ENCODE peak calls at places on chromosomes 7 and 10, in four cellular contexts. One of them, this sample, is unnamed.
A peak's percentile ranks its signal among the peaks of the same experiment; 100 is the strongest.

GRCh38 chr7:151812967-151813366 is 63.9 kb downstream of the PRKAG2 start:
- DNase-seq in CD8-positive, alpha-beta T cell: no peak
- DNase-seq in CD4-positive, alpha-beta memory T cell: no peak
- DNase-seq in A549: no peak
- DNase-seq in this sample: no peak

GRCh38 chr10:29389493-29389892 is 100.6 kb downstream of the LYZL1 start:
- DNase-seq in CD8-positive, alpha-beta T cell: no peak
- DNase-seq in CD4-positive, alpha-beta memory T cell: no peak
- DNase-seq in A549: no peak
- DNase-seq in this sample: no peak

GRCh38 chr10:6230335-6230734 is 27.6 kb downstream of the PFKFB3 start:
- DNase-seq in CD8-positive, alpha-beta T cell: no peak
- DNase-seq in CD4-positive, alpha-beta memory T cell: no peak
- DNase-seq in A549: no peak
- DNase-seq in this sample: no peak

GRCh38 chr7:88455696-88456095 is 149.0 kb upstream of the STEAP4 start:
- DNase-seq in CD8-positive, alpha-beta T cell: no peak
- DNase-seq in CD4-positive, alpha-beta memory T cell: no peak
- DNase-seq in A549: no peak
- DNase-seq in this sample: no peak

GRCh38 chr10:90583416-90583815 is 274.4 kb downstream of the HTR7 start:
- DNase-seq in CD8-positive, alpha-beta T cell: no peak
- DNase-seq in CD4-positive, alpha-beta memory T cell: no peak
- DNase-seq in A549: no peak
- DNase-seq in this sample: no peak

GRCh38 chr7:867001-867405 is 9.4 kb upstream of the GET4 start:
- DNase-seq in CD8-positive, alpha-beta T cell: no peak
- DNase-seq in CD4-positive, alpha-beta memory T cell: no peak
- DNase-seq in A549: no peak
- DNase-seq in this sample: no peak

GRCh38 chr10:131921191-131921590 is 20.4 kb downstream of the PPP2R2D start:
- DNase-seq in CD8-positive, alpha-beta T cell: no peak
- DNase-seq in CD4-positive, alpha-beta memory T cell: no peak
- DNase-seq in A549: no peak
- DNase-seq in this sample: no peak

GRCh38 chr10:53325073-53325472 is 552.5 kb upstream of the MBL2 start:
- DNase-seq in CD8-positive, alpha-beta T cell: no peak
- DNase-seq in CD4-positive, alpha-beta memory T cell: no peak
- DNase-seq in A549: no peak
- DNase-seq in this sample: no peak

GRCh38 chr7:81527651-81528050 is 242.2 kb downstream of the HGF start:
- DNase-seq in CD8-positive, alpha-beta T cell: no peak
- DNase-seq in CD4-positive, alpha-beta memory T cell: no peak
- DNase-seq in A549: peak; percentile 26
- DNase-seq in this sample: no peak

GRCh38 chr10:4431114-4431862 is 394.7 kb upstream of the AKR1E2 start:
- DNase-seq in CD8-positive, alpha-beta T cell: no peak
- DNase-seq in CD4-positive, alpha-beta memory T cell: no peak
- DNase-seq in A549: peak; percentile 37
- DNase-seq in this sample: no peak

GRCh38 chr10:89942217-89942616 is 240.8 kb downstream of the KIF20B start:
- DNase-seq in CD8-positive, alpha-beta T cell: no peak
- DNase-seq in CD4-positive, alpha-beta memory T cell: no peak
- DNase-seq in A549: no peak
- DNase-seq in this sample: no peak

GRCh38 chr7:47814905-47815613 is 133.2 kb downstream of the PKD1L1 start:
- DNase-seq in CD8-positive, alpha-beta T cell: no peak
- DNase-seq in CD4-positive, alpha-beta memory T cell: no peak
- DNase-seq in A549: no peak
- DNase-seq in this sample: no peak

GRCh38 chr7:143239822-143240221 is 18.0 kb downstream of the TAS2R40 start:
- DNase-seq in CD8-positive, alpha-beta T cell: no peak
- DNase-seq in CD4-positive, alpha-beta memory T cell: no peak
- DNase-seq in A549: no peak
- DNase-seq in this sample: no peak

GRCh38 chr10:11525503-11525902 is 85.9 kb downstream of the USP6NL start:
- DNase-seq in CD8-positive, alpha-beta T cell: no peak
- DNase-seq in CD4-positive, alpha-beta memory T cell: no peak
- DNase-seq in A549: no peak
- DNase-seq in this sample: no peak

GRCh38 chr7:139488810-139489209 is 5.3 kb upstream of the KLRG2 start:
- DNase-seq in CD8-positive, alpha-beta T cell: no peak
- DNase-seq in CD4-positive, alpha-beta memory T cell: no peak
- DNase-seq in A549: no peak
- DNase-seq in this sample: no peak

GRCh38 chr7:81285142-81285871 is 366.5 kb upstream of the SEMA3C start:
- DNase-seq in CD8-positive, alpha-beta T cell: no peak
- DNase-seq in CD4-positive, alpha-beta memory T cell: no peak
- DNase-seq in A549: no peak
- DNase-seq in this sample: no peak

GRCh38 chr10:9016930-9017329 is 962.4 kb downstream of the GATA3 start:
- DNase-seq in CD8-positive, alpha-beta T cell: no peak
- DNase-seq in CD4-positive, alpha-beta memory T cell: no peak
- DNase-seq in A549: no peak
- DNase-seq in this sample: no peak

GRCh38 chr7:106772655-106773108 is 92.4 kb upstream of the PIK3CG start:
- DNase-seq in CD8-positive, alpha-beta T cell: no peak
- DNase-seq in CD4-positive, alpha-beta memory T cell: no peak
- DNase-seq in A549: peak; percentile 42
- DNase-seq in this sample: no peak

GRCh38 chr10:62813981-62814380 is 2.2 kb downstream of the EGR2 start:
- DNase-seq in CD8-positive, alpha-beta T cell: no peak
- DNase-seq in CD4-positive, alpha-beta memory T cell: no peak
- DNase-seq in A549: no peak
- DNase-seq in this sample: no peak

GRCh38 chr7:41027428-41028115 is 675.3 kb downstream of the INHBA start:
- DNase-seq in CD8-positive, alpha-beta T cell: no peak
- DNase-seq in CD4-positive, alpha-beta memory T cell: no peak
- DNase-seq in A549: peak; percentile 9
- DNase-seq in this sample: no peak

GRCh38 chr7:94258856-94259255 is 135.8 kb upstream of the COL1A2 start:
- DNase-seq in CD8-positive, alpha-beta T cell: no peak
- DNase-seq in CD4-positive, alpha-beta memory T cell: no peak
- DNase-seq in A549: no peak
- DNase-seq in this sample: no peak

GRCh38 chr10:21919117-21919516 is 84.4 kb downstream of the DNAJC1 start:
- DNase-seq in CD8-positive, alpha-beta T cell: no peak
- DNase-seq in CD4-positive, alpha-beta memory T cell: no peak
- DNase-seq in A549: no peak
- DNase-seq in this sample: no peak

GRCh38 chr7:73831656-73832579 is 1.1 kb downstream of the CLDN4 start:
- DNase-seq in CD8-positive, alpha-beta T cell: no peak
- DNase-seq in CD4-positive, alpha-beta memory T cell: no peak
- DNase-seq in A549: no peak
- DNase-seq in this sample: no peak
- H3K4me3 ChIP-seq in CD8-positive, alpha-beta T cell: no peak overlapping the region
- H3K4me3 ChIP-seq in CD4-positive, alpha-beta memory T cell: no peak overlapping the region
- H3K4me3 ChIP-seq in A549: no peak overlapping the region
- H3K4me3 ChIP-seq in this sample: no peak overlapping the region

GRCh38 chr10:74690393-74690792 is 136.0 kb upstream of the KAT6B start:
- DNase-seq in CD8-positive, alpha-beta T cell: no peak
- DNase-seq in CD4-positive, alpha-beta memory T cell: no peak
- DNase-seq in A549: no peak
- DNase-seq in this sample: no peak
- H3K4me3 ChIP-seq in CD8-positive, alpha-beta T cell: no peak overlapping the region
- H3K4me3 ChIP-seq in CD4-positive, alpha-beta memory T cell: no peak overlapping the region
- H3K4me3 ChIP-seq in A549: no peak overlapping the region
- H3K4me3 ChIP-seq in this sample: no peak overlapping the region

GRCh38 chr7:112347088-112347487 is 103.2 kb upstream of the IFRD1 start:
- DNase-seq in CD8-positive, alpha-beta T cell: no peak
- DNase-seq in CD4-positive, alpha-beta memory T cell: no peak
- DNase-seq in A549: no peak
- DNase-seq in this sample: no peak
- H3K4me3 ChIP-seq in CD8-positive, alpha-beta T cell: no peak overlapping the region
- H3K4me3 ChIP-seq in CD4-positive, alpha-beta memory T cell: no peak overlapping the region
- H3K4me3 ChIP-seq in A549: no peak overlapping the region
- H3K4me3 ChIP-seq in this sample: no peak overlapping the region

DNA sequence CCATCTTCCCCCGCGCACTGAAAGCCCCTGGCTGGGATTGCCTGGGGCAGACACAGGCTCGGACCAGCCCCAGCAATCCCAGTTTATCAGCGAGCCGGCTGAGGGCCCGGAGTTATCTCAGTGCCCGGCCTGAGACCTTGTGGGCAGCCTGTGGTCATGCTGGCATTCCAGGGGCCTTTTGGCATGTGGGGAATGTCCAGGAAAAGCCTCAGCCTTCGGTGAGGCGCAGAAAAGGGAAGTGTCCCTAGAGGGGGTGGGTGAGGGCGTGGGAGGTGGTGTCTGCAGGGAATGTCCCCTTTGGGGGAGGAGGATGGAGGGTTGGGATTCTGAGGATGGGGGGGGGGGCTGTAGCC is 167.9 kb upstream of the TNRC18 start:
- DNase-seq in CD8-positive, alpha-beta T cell: no peak
- DNase-seq in CD4-positive, alpha-beta memory T cell: no peak
- DNase-seq in A549: peak; percentile 74
- DNase-seq in this sample: no peak
- H3K4me3 ChIP-seq in CD8-positive, alpha-beta T cell: no peak overlapping the region
- H3K4me3 ChIP-seq in CD4-positive, alpha-beta memory T cell: no peak overlapping the region
- H3K4me3 ChIP-seq in A549: no peak overlapping the region
- H3K4me3 ChIP-seq in this sample: no peak overlapping the region

GRCh38 chr10:95262763-95263518 is 27.9 kb downstream of the PDLIM1 start:
- DNase-seq in CD8-positive, alpha-beta T cell: no peak
- DNase-seq in CD4-positive, alpha-beta memory T cell: no peak
- DNase-seq in A549: no peak
- DNase-seq in this sample: no peak

GRCh38 chr10:95257849-95258248 is 33.0 kb downstream of the PDLIM1 start:
- DNase-seq in CD8-positive, alpha-beta T cell: no peak
- DNase-seq in CD4-positive, alpha-beta memory T cell: no peak
- DNase-seq in A549: no peak
- DNase-seq in this sample: no peak

GRCh38 chr10:95260909-95261552 is 29.8 kb downstream of the PDLIM1 start:
- DNase-seq in CD8-positive, alpha-beta T cell: no peak
- DNase-seq in CD4-positive, alpha-beta memory T cell: no peak
- DNase-seq in A549: no peak
- DNase-seq in this sample: no peak

GRCh38 chr10:95261926-95262325 is 28.9 kb downstream of the PDLIM1 start:
- DNase-seq in CD8-positive, alpha-beta T cell: no peak
- DNase-seq in CD4-positive, alpha-beta memory T cell: no peak
- DNase-seq in A549: no peak
- DNase-seq in this sample: no peak

GRCh38 chr10:95260397-95260881 is 30.4 kb downstream of the PDLIM1 start:
- DNase-seq in CD8-positive, alpha-beta T cell: no peak
- DNase-seq in CD4-positive, alpha-beta memory T cell: no peak
- DNase-seq in A549: peak; percentile 84
- DNase-seq in this sample: no peak
- H3K4me3 ChIP-seq in CD8-positive, alpha-beta T cell: no peak overlapping the region
- H3K4me3 ChIP-seq in CD4-positive, alpha-beta memory T cell: no peak overlapping the region
- H3K4me3 ChIP-seq in A549: no peak overlapping the region
- H3K4me3 ChIP-seq in this sample: no peak overlapping the region

DNA sequence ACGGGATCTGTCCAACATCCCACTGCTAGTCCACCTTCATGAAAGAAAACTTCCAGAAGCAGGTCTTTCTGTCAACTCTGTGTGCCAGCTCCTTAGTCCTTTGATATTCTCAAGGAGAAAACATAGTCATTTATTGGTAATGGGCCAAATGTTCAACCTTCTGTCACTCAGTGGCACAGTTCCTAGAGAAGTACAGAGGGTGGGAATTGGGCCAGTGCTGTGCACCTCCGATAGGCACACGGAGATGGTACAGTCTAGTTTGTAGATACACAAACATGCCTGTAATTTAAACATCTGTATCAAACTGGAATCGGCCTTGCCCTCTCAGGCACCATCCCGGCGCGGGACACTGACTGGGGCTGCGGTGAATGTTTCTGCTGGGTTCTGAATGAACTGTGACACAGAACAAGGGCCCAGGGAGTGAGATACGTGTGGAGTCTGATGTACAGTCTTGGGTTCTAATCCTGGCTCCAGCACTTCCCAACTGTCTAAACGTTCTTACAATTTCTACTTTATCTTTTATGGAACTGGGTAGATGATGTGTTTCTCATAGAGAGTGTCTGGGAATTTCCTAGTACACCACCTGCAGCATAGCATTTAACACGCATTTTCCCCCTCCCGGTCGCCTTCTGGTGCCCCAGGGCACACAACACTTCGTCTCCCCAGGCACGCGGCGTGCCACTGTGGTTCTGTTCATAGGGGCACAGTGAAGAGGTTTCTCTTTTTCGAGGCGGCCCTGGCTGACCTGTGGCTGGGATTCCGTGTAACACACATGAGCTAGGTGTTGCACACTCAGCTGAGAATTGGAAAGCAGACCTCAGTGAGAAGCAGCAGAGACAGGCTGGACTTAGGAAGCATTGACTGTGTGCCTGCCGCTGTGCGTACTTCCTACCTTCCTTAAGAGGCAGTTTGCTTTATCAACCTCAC is 214.1 kb upstream of the SHH start:
- DNase-seq in CD8-positive, alpha-beta T cell: no peak
- DNase-seq in CD4-positive, alpha-beta memory T cell: no peak
- DNase-seq in A549: no peak
- DNase-seq in this sample: no peak
- H3K4me3 ChIP-seq in CD8-positive, alpha-beta T cell: no peak overlapping the region
- H3K4me3 ChIP-seq in CD4-positive, alpha-beta memory T cell: no peak overlapping the region
- H3K4me3 ChIP-seq in A549: no peak overlapping the region
- H3K4me3 ChIP-seq in this sample: no peak overlapping the region